ENCODE peak calls at places on chromosomes 12 and 14, in nine cellular contexts. T is bronchial epithelial cell; L is activated CD8-positive, alpha-beta memory T cell treated with anti-CD3 and anti-CD28 coated beads, Interleukin-2, amount 50 U/mL, for 48 hours; Y is OCI-M1; Z is GM04503; R is CD8-positive, alpha-beta memory T cell; N is stimulated activated CD8-positive, alpha-beta memory T cell treated with anti-CD3 and anti-CD28 coated beads, Interleukin-4, amount 100 ng/mL, for 4 hours; Q is C1 segment of cervical spinal cord; U is HS-27A. S is an unnamed sample.

GRCh38 chr14:22977684-22978486 is 4.5 kb downstream of the AJUBA start:
- DNase-seq in N (no peak), Z (peak), U (peak), L (no peak), Q (no peak), Y (no peak), T (peak), R (no peak), S (no peak)

GRCh38 chr12:92821142-92821541 is 108.0 kb downstream of the EEA1 start:
- DNase-seq in U (no peak), R (no peak), N (no peak), Y (no peak), Z (no peak), L (no peak), T (no peak), Q (no peak), S (no peak)

GRCh38 chr12:2098852-2099251 is 46.1 kb downstream of the CACNA1C start:
- DNase-seq in Z (no peak), T (no peak), L (no peak), R (no peak), Q (no peak), N (no peak), U (no peak), Y (no peak), S (no peak)

GRCh38 chr14:105075364-105076295 is 10.4 kb upstream of the GPR132 start:
- DNase-seq in Z (no peak), R (no peak), L (peak), Q (peak), Y (peak), U (no peak), N (no peak), T (no peak), S (no peak)

GRCh38 chr14:104680056-104680805 is 9.2 kb upstream of the INF2 start:
- DNase-seq in Z (no peak), U (peak), T (peak), R (no peak), N (no peak), Q (no peak), Y (no peak), L (no peak), S (no peak)

GRCh38 chr12:93116632-93117031 is 187.5 kb upstream of the EEA1 start:
- DNase-seq in T (no peak), Y (no peak), Q (no peak), Z (no peak), U (no peak), N (no peak), R (no peak), L (no peak), S (no peak)

GRCh38 chr12:89349814-89350213 is 2.5 kb downstream of the DUSP6 start:
- DNase-seq in N (no peak), Z (no peak), U (no peak), Y (peak), Q (peak), T (peak), R (no peak), L (no peak), S (no peak)

GRCh38 chr14:98594156-98594555 is 677.8 kb downstream of the BCL11B start:
- DNase-seq in Z (no peak), U (no peak), L (no peak), R (no peak), Y (no peak), N (no peak), T (no peak), Q (no peak), S (no peak)

GRCh38 chr14:97851438-97851995 is 1054.3 kb downstream of the VRK1 start:
- DNase-seq in Y (no peak), N (no peak), U (no peak), R (no peak), L (no peak), Q (no peak), T (no peak), Z (no peak), S (no peak)

GRCh38 chr14:61542848-61543790 is 152.2 kb upstream of the HIF1A start:
- DNase-seq in N (no peak), Y (no peak), L (peak), U (no peak), R (no peak), Q (peak), T (no peak), Z (no peak), S (no peak)

GRCh38 chr14:51604078-51604477 is 47.6 kb upstream of the FRMD6 start:
- DNase-seq in N (no peak), Q (no peak), L (no peak), Y (no peak), T (no peak), Z (peak), R (no peak), U (peak), S (no peak)

GRCh38 chr12:97716356-97716755 is 253.8 kb downstream of the RMST start:
- DNase-seq in T (peak), R (no peak), Z (no peak), U (no peak), N (no peak), L (no peak), Y (peak), Q (no peak), S (no peak)

GRCh38 chr12:56806303-56806702 is 43.2 kb downstream of the HSD17B6 start:
- DNase-seq in T (no peak), Q (no peak), R (no peak), U (no peak), N (no peak), Y (no peak), L (no peak), Z (no peak), S (no peak)

GRCh38 chr12:111775205-111776193 is 8.8 kb downstream of the ALDH2 start:
- DNase-seq in U (no peak), T (peak), Q (peak), N (no peak), Y (peak), L (no peak), Z (no peak), R (no peak), S (no peak)

GRCh38 chr12:48336564-48336963 is 14.2 kb downstream of the ZNF641 start:
- DNase-seq in R (no peak), N (no peak), Z (no peak), Y (peak), L (no peak), T (peak), Q (no peak), U (no peak), S (no peak)

GRCh38 chr12:100666588-100666987 is 93.1 kb downstream of the GAS2L3 start:
- DNase-seq in N (no peak), Q (no peak), T (no peak), L (no peak), Z (no peak), R (no peak), Y (no peak), U (no peak), S (no peak)

GRCh38 chr12:47602949-47603558 is 102.8 kb downstream of the RPAP3 start:
- DNase-seq in U (no peak), L (no peak), Y (no peak), Z (no peak), R (no peak), Q (no peak), N (no peak), T (no peak), S (no peak)

GRCh38 chr12:51887476-51888315 is at the start of gene ANKRD33:
- DNase-seq in Z (no peak), U (no peak), T (peak), Q (no peak), L (no peak), N (no peak), Y (no peak), R (no peak), S (no peak)

GRCh38 chr12:76450690-76451089 is 102.5 kb upstream of the BBS10 start:
- DNase-seq in L (no peak), Q (no peak), Z (peak), U (peak), R (no peak), N (no peak), T (peak), Y (peak), S (no peak)

GRCh38 chr12:123761841-123762714 is at the start of gene DNAH10:
- DNase-seq in L (peak), Q (no peak), R (peak), N (no peak), Z (no peak), T (no peak), U (no peak), Y (no peak), S (no peak)

GRCh38 chr12:3755898-3756297 is 3.0 kb upstream of the CRACR2A start:
- DNase-seq in T (no peak), R (no peak), U (no peak), Q (no peak), N (no peak), L (no peak), Z (no peak), Y (no peak), S (no peak)

GRCh38 chr12:8870591-8870990 is 43.7 kb upstream of the PHC1 start:
- DNase-seq in L (no peak), U (no peak), N (no peak), Q (no peak), Z (no peak), T (no peak), R (no peak), Y (no peak), S (no peak)

GRCh38 chr12:124814741-124815613 is 48.7 kb downstream of the SCARB1 start:
- DNase-seq in N (no peak), T (no peak), Y (no peak), U (no peak), R (no peak), Q (no peak), L (no peak), Z (no peak), S (no peak)

GRCh38 chr14:30889244-30889594 is 14.9 kb downstream of the COCH start:
- DNase-seq in Z (no peak), T (no peak), Y (no peak), Q (no peak), U (no peak), L (no peak), N (no peak), R (no peak), S (no peak)

GRCh38 chr12:44812062-44812461 is 64.1 kb downstream of the NELL2 start:
- DNase-seq in T (peak), Z (no peak), R (peak), U (no peak), N (no peak), Q (no peak), L (no peak), Y (peak), S (no peak)

GRCh38 chr14:96285667-96286066 is 29.7 kb downstream of the BDKRB1 start:
- DNase-seq in Q (no peak), Y (no peak), Z (peak), N (no peak), U (no peak), T (no peak), L (no peak), R (no peak), S (no peak)

GRCh38 chr12:13390381-13390856 is 193.9 kb downstream of the EMP1 start:
- DNase-seq in N (no peak), T (peak), Q (peak), L (no peak), R (no peak), Y (no peak), U (peak), Z (peak), S (no peak)

GRCh38 chr12:5789469-5789968 is 155.5 kb downstream of the ANO2 start:
- DNase-seq in R (no peak), Z (peak), U (no peak), Y (no peak), Q (no peak), L (no peak), T (peak), N (no peak), S (no peak)

GRCh38 chr12:72139411-72139810 is 132.8 kb upstream of the TRHDE start:
- DNase-seq in L (no peak), R (no peak), Y (no peak), Q (no peak), N (no peak), T (no peak), U (no peak), Z (no peak), S (no peak)

GRCh38 chr14:99706121-99706900 is 22.2 kb downstream of the CYP46A1 start:
- DNase-seq in T (no peak), L (peak), Y (no peak), R (no peak), U (no peak), Z (no peak), Q (no peak), N (no peak), S (no peak)

GRCh38 chr12:124420972-124421674 is 126.2 kb downstream of the RFLNA start:
- DNase-seq in L (no peak), Q (peak), N (no peak), U (no peak), Y (no peak), R (no peak), Z (no peak), T (no peak), S (no peak)

S was measured in esophagus squamous epithelium.